ENCODE peak calls at places on chromosomes 1 and 21, in eight cellular contexts. C, S, Q, M, D, T, N and F are unnamed samples.

GRCh38 chr1:161215079-161215478 is at the start of gene FCER1G:
- DNase-seq in C (no peak), S (no peak), Q (no peak), M (no peak), D (no peak), T (no peak), N (no peak), F (no peak)

GRCh38 chr1:2944705-2945104 is 76.6 kb upstream of the ACTRT2 start:
- DNase-seq in C (no peak), S (no peak), Q (no peak), M (no peak), D (no peak), T (no peak), N (no peak), F (no peak)

GRCh38 chr1:156146006-156146748 is 7.2 kb upstream of the SEMA4A start:
- DNase-seq in C (peak), S (peak), Q (no peak), M (peak), D (peak), T (peak), N (no peak), F (peak)

GRCh38 chr21:43859747-43860214 is 5.2 kb upstream of the AGPAT3 start:
- DNase-seq in C (no peak), S (peak), Q (no peak), M (no peak), D (no peak), T (no peak), N (no peak), F (no peak)

GRCh38 chr1:232793944-232794343 is 11.3 kb upstream of the MAP10 start:
- DNase-seq in C (peak), S (peak), Q (no peak), M (peak), D (peak), T (peak), N (no peak), F (no peak)

GRCh38 chr1:165114022-165114888 is 242.3 kb downstream of the LMX1A start:
- DNase-seq in C (peak), S (peak), Q (peak), M (peak), D (peak), T (no peak), N (peak), F (peak)

GRCh38 chr1:185733818-185734709 is at the start of gene HMCN1:
- DNase-seq in C (peak), S (peak), Q (peak), M (peak), D (peak), T (no peak), N (peak), F (peak)

GRCh38 chr1:22104074-22104473 is 38.8 kb downstream of the WNT4 start:
- DNase-seq in C (no peak), S (no peak), Q (no peak), M (no peak), D (no peak), T (no peak), N (no peak), F (no peak)

GRCh38 chr1:167904641-167905040 is 9.3 kb downstream of the ADCY10 start:
- DNase-seq in C (peak), S (peak), Q (no peak), M (no peak), D (no peak), T (no peak), N (no peak), F (no peak)

GRCh38 chr1:37171651-37172050 is 137.3 kb upstream of the GRIK3 start:
- DNase-seq in C (no peak), S (no peak), Q (no peak), M (no peak), D (no peak), T (no peak), N (no peak), F (no peak)

GRCh38 chr1:36170643-36171412 is 14.9 kb downstream of the MAP7D1 start:
- DNase-seq in C (no peak), S (no peak), Q (no peak), M (no peak), D (no peak), T (no peak), N (no peak), F (no peak)

GRCh38 chr1:162772571-162773154 is 17.8 kb upstream of the HSD17B7 start:
- DNase-seq in C (peak), S (peak), Q (no peak), M (no peak), D (no peak), T (no peak), N (no peak), F (no peak)

GRCh38 chr1:53015508-53015860 is 46.5 kb upstream of the PODN start:
- DNase-seq in C (no peak), S (no peak), Q (no peak), M (no peak), D (no peak), T (no peak), N (no peak), F (no peak)

GRCh38 chr1:228452194-228453021 is 34.8 kb upstream of the RNF187 start:
- DNase-seq in C (peak), S (peak), Q (no peak), M (no peak), D (no peak), T (no peak), N (peak), F (no peak)

GRCh38 chr21:42538479-42539275 is 25.0 kb downstream of the SLC37A1 start:
- DNase-seq in C (no peak), S (no peak), Q (no peak), M (no peak), D (peak), T (no peak), N (no peak), F (no peak)

GRCh38 chr1:52057245-52057644 is 1.1 kb downstream of the BTF3L4 start:
- DNase-seq in C (no peak), S (peak), Q (no peak), M (no peak), D (no peak), T (no peak), N (no peak), F (no peak)

GRCh38 chr1:201294876-201295275 is 11.6 kb downstream of the PKP1 start:
- DNase-seq in C (no peak), S (no peak), Q (no peak), M (no peak), D (no peak), T (no peak), N (no peak), F (no peak)

GRCh38 chr21:16572032-16572431 is 842.2 kb downstream of the USP25 start:
- DNase-seq in C (peak), S (no peak), Q (no peak), M (no peak), D (no peak), T (no peak), N (no peak), F (no peak)

GRCh38 chr1:221557024-221557423 is 184.9 kb downstream of the DUSP10 start:
- DNase-seq in C (no peak), S (no peak), Q (no peak), M (no peak), D (no peak), T (no peak), N (no peak), F (no peak)

GRCh38 chr1:230749150-230749549 is 2.0 kb downstream of the CAPN9 start:
- DNase-seq in C (no peak), S (no peak), Q (no peak), M (no peak), D (no peak), T (no peak), N (no peak), F (no peak)